ENCODE peak calls at places on chromosomes 16 and 17, in five cellular contexts. U, G, W, X and D are unnamed samples.

GRCh38 chr16:64440005-64440404 is 681.9 kb downstream of the CDH11 start:
- DNase-seq in U (no peak), G (no peak), W (no peak), X (no peak), D (no peak)

GRCh38 chr16:47358816-47359215 is 102.0 kb downstream of the ITFG1 start:
- DNase-seq in U (no peak), G (no peak), W (peak; percentile 13), X (no peak), D (no peak)

GRCh38 chr17:54956802-54957201 is 11.7 kb downstream of the COX11 start:
- DNase-seq in U (no peak), G (no peak), W (no peak), X (no peak), D (no peak)

GRCh38 chr17:45223541-45224528 is 2.1 kb downstream of the FMNL1 start:
- DNase-seq in U (no peak), G (no peak), W (no peak), X (no peak), D (no peak)

GRCh38 chr16:19380316-19380715 is 37.4 kb upstream of the TMC5 start:
- DNase-seq in U (no peak), G (no peak), W (no peak), X (no peak), D (no peak)

GRCh38 chr16:69848635-69849545 is 86.8 kb downstream of the WWP2 start:
- DNase-seq in U (no peak), G (no peak), W (no peak), X (no peak), D (no peak)

GRCh38 chr16:85490971-85491771 is 122.0 kb upstream of the GSE1 start:
- DNase-seq in U (peak; percentile 63), G (no peak), W (peak; percentile 31), X (peak; percentile 53), D (peak; percentile 30)

GRCh38 chr17:74569392-74570003 is 2.2 kb upstream of the CD300H start:
- DNase-seq in U (peak; percentile 71), G (no peak), W (peak; percentile 97), X (no peak), D (peak; percentile 91)

GRCh38 chr16:48560692-48561091 is 49.3 kb downstream of the N4BP1 start:
- DNase-seq in U (no peak), G (no peak), W (no peak), X (no peak), D (no peak)

GRCh38 chr16:27838536-27839175 is 224.9 kb downstream of the GSG1L start:
- DNase-seq in U (no peak), G (no peak), W (no peak), X (no peak), D (no peak)

GRCh38 chr17:27610304-27610676 is 20.7 kb upstream of the LGALS9 start:
- DNase-seq in U (no peak), G (no peak), W (no peak), X (no peak), D (no peak)

GRCh38 chr16:56610609-56611111 is 2.3 kb downstream of the MT2A start:
- DNase-seq in U (no peak), G (no peak), W (no peak), X (no peak), D (no peak)

GRCh38 chr17:45131616-45132301 is 556 bp downstream of the PLCD3 start:
- DNase-seq in U (no peak), G (no peak), W (no peak), X (no peak), D (no peak)

GRCh38 chr16:51508813-51509212 is 357.7 kb upstream of the SALL1 start:
- DNase-seq in U (no peak), G (no peak), W (no peak), X (no peak), D (no peak)

GRCh38 chr17:28191018-28191417 is 128.0 kb upstream of the TMEM97 start:
- DNase-seq in U (no peak), G (no peak), W (no peak), X (no peak), D (no peak)

GRCh38 chr16:27748868-27749546 is 199.1 kb downstream of the KATNIP start:
- DNase-seq in U (peak; percentile 51), G (peak; percentile 1), W (peak; percentile 54), X (peak; percentile 25), D (no peak)

GRCh38 chr16:1053700-1054368 is 18.7 kb upstream of the SSTR5 start:
- DNase-seq in U (no peak), G (no peak), W (no peak), X (no peak), D (no peak)

GRCh38 chr16:50311891-50312501 is 45.6 kb downstream of the ADCY7 start:
- DNase-seq in U (no peak), G (no peak), W (no peak), X (no peak), D (no peak)

GRCh38 chr16:57367111-57367752 is 5.1 kb upstream of the CX3CL1 start:
- DNase-seq in U (no peak), G (no peak), W (no peak), X (no peak), D (no peak)

GRCh38 chr17:2303278-2304188 is at the start of the genes SMG6 and SRR:
- DNase-seq in U (peak; percentile 95), G (peak; percentile 45), W (peak; percentile 68), X (peak; percentile 74), D (no peak)

GRCh38 chr16:4260360-4260759 is 12.5 kb downstream of the TFAP4 start:
- DNase-seq in U (no peak), G (no peak), W (no peak), X (no peak), D (no peak)

GRCh38 chr17:56592487-56593072 is 919 bp upstream of the NOG start:
- DNase-seq in U (peak; percentile 64), G (no peak), W (no peak), X (peak; percentile 11), D (no peak)

GRCh38 chr17:12866244-12866643 is 76.9 kb downstream of the ARHGAP44 start:
- DNase-seq in U (no peak), G (no peak), W (no peak), X (no peak), D (no peak)

GRCh38 chr17:39062846-39063680 is 88.4 kb downstream of the PLXDC1 start:
- DNase-seq in U (no peak), G (no peak), W (no peak), X (no peak), D (no peak)
- TF ChIP-seq REST in U (no peak), G (no peak), W (no peak), X (no peak), D (no peak)

GRCh38 chr16:65662236-65662635 is 540.4 kb upstream of the CDH11 start:
- DNase-seq in U (no peak), G (no peak), W (no peak), X (no peak), D (no peak)

GRCh38 chr16:65666132-65666869 is 544.4 kb upstream of the CDH11 start:
- DNase-seq in U (no peak), G (no peak), W (no peak), X (peak; percentile 81), D (no peak)

GRCh38 chr16:65661451-65661850 is 539.6 kb upstream of the CDH11 start:
- DNase-seq in U (no peak), G (no peak), W (no peak), X (no peak), D (no peak)

GRCh38 chr16:65663774-65664173 is 541.9 kb upstream of the CDH11 start:
- DNase-seq in U (no peak), G (no peak), W (no peak), X (no peak), D (no peak)

DNA sequence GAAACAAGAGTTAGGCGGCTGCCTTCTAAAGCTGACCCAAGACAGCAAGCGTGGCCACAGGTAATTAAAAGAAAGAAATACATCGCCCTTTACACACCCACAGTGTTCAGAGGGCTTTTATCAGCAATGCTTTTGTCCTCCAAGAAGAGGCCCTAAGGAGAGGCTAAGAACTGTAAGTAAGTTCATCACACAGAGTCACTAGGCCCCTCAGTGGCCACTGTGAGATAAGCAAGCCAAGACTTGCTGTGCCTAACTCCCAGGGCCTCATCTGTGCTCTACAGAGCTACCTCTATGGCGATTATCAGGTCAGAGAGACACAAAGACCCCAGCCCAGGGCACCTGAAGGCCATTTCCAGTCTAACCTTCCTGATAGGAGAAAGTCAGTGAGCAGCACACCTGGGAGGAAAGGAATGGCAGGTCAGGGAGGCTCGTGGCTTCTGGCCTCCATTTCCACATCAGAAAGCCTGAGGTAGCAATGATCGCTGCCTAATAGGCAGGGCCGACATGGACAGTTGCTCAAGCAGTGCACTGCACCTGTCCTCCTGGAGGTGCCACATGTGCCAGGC is 545.2 kb upstream of the CDH11 start:
- DNase-seq in U (no peak), G (no peak), W (no peak), X (peak; percentile 9), D (no peak)
- H3K4me3 ChIP-seq in U (no peak overlapping the region), G (no peak overlapping the region), W (no peak overlapping the region), X (no peak overlapping the region), D (no peak overlapping the region)

GRCh38 chr17:64778102-64778366 is 115.9 kb upstream of the SMURF2 start:
- DNase-seq in U (no peak), G (no peak), W (no peak), X (no peak), D (no peak)

GRCh38 chr17:64780096-64781012 is 118.2 kb upstream of the SMURF2 start:
- DNase-seq in U (peak; percentile 82), G (no peak), W (peak; percentile 84), X (no peak), D (no peak)

GRCh38 chr17:64778367-64779290 is 116.5 kb upstream of the SMURF2 start:
- DNase-seq in U (no peak), G (no peak), W (no peak), X (no peak), D (no peak)

GRCh38 chr17:64781013-64781392 is 118.9 kb upstream of the SMURF2 start:
- DNase-seq in U (no peak), G (no peak), W (no peak), X (no peak), D (no peak)

DNA sequence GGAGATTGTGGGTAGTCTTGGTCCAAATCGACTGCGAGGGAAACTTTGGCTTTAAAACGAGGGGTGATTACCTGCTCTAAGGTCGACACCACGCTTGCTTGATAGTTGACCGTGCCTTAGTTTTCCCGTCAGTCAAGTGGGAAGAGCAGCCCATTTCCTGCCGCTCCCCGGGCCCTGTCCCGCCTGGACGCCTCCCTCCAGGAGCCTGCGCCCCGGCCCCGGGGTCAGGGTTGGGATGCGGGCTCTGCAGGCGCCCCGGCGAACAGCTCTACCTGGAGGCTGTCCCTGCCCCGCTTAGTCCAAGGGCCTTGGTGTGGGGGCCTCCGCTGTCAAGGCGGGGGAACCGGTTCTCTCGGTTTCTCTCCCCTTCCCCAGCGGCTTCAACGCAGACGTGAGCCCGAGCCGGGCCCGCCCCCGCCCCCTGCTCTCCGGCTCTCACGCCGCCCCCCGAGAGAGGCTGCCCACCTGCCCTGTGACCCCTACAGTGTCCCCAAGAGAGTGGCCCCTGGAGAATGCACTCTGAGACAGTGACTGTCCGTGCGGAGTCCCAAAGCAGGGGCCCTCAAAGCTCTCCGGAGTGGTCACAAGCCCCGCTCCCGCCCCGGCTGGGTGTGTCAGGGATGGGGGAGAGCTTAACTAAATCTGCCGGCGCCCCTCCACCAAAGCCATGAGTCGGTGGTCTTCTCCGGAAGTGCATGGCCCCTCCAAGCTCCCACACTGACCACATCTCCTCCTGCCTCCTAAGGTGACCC is 117.4 kb upstream of the SMURF2 start:
- DNase-seq in U (no peak), G (no peak), W (no peak), X (no peak), D (no peak)
- TF ChIP-seq REST in U (no peak), G (no peak), W (no peak), X (no peak), D (no peak)

GRCh38 chr16:22099256-22099975 is 7.1 kb downstream of the VWA3A start:
- DNase-seq in U (no peak), G (no peak), W (no peak), X (no peak), D (no peak)

GRCh38 chr16:22109258-22109898 is 17.0 kb downstream of the VWA3A start:
- DNase-seq in U (no peak), G (no peak), W (no peak), X (no peak), D (no peak)

GRCh38 chr16:22098538-22099255 is 6.4 kb downstream of the VWA3A start:
- DNase-seq in U (peak; percentile 80), G (peak; percentile 17), W (peak; percentile 56), X (peak; percentile 89), D (peak; percentile 41)

GRCh38 chr16:22103371-22103890 is 11.1 kb downstream of the VWA3A start:
- DNase-seq in U (no peak), G (no peak), W (no peak), X (no peak), D (no peak)
- H3K4me3 ChIP-seq in U (no peak overlapping the region), G (no peak overlapping the region), W (no peak overlapping the region), X (no peak overlapping the region), D (no peak overlapping the region)